ENCODE peak calls at places on chromosomes 5 and 9, in six cellular contexts. One of them, this sample, is unnamed. For H3K4me1, the result is how much of the 10 kb centered on the place peaks cover.

GRCh38 chr9:90974007-90974406 is 172.4 kb downstream of the SYK start:
- DNase-seq in MM.1S: peak
- DNase-seq in IMR-90: peak
- DNase-seq in PC-9: no peak
- DNase-seq in HepG2: no peak
- DNase-seq in mammary epithelial cell: peak
- DNase-seq in this sample: no peak

GRCh38 chr5:173734716-173735115 is 118.3 kb upstream of the BOD1 start:
- DNase-seq in PC-9: no peak
- DNase-seq in mammary epithelial cell: no peak
- DNase-seq in IMR-90: no peak
- DNase-seq in MM.1S: no peak
- DNase-seq in HepG2: no peak
- DNase-seq in this sample: no peak

GRCh38 chr5:170917113-170917512 is 55.3 kb downstream of the RANBP17 start:
- DNase-seq in IMR-90: no peak
- DNase-seq in PC-9: no peak
- DNase-seq in HepG2: no peak
- DNase-seq in MM.1S: no peak
- DNase-seq in mammary epithelial cell: no peak
- DNase-seq in this sample: peak

GRCh38 chr9:88645172-88645868 is 110.3 kb downstream of the NXNL2 start:
- DNase-seq in PC-9: no peak
- DNase-seq in HepG2: no peak
- DNase-seq in IMR-90: peak
- DNase-seq in mammary epithelial cell: no peak
- DNase-seq in MM.1S: no peak
- DNase-seq in this sample: no peak

GRCh38 chr5:68290260-68290674 is 74.7 kb downstream of the PIK3R1 start:
- DNase-seq in mammary epithelial cell: no peak
- DNase-seq in PC-9: no peak
- DNase-seq in HepG2: no peak
- DNase-seq in MM.1S: no peak
- DNase-seq in IMR-90: peak
- DNase-seq in this sample: peak

GRCh38 chr5:166127766-166128565 is 2163.5 kb upstream of the WWC1 start:
- DNase-seq in MM.1S: no peak
- DNase-seq in PC-9: no peak
- DNase-seq in IMR-90: no peak
- DNase-seq in HepG2: peak
- DNase-seq in mammary epithelial cell: no peak
- DNase-seq in this sample: no peak

GRCh38 chr5:179387151-179388110 is 42.2 kb upstream of the ADAMTS2 start:
- DNase-seq in mammary epithelial cell: no peak
- DNase-seq in PC-9: no peak
- DNase-seq in HepG2: no peak
- DNase-seq in IMR-90: no peak
- DNase-seq in MM.1S: no peak
- DNase-seq in this sample: no peak

GRCh38 chr5:163889369-163889768 is 383.9 kb downstream of the MAT2B start:
- DNase-seq in mammary epithelial cell: no peak
- DNase-seq in MM.1S: no peak
- DNase-seq in IMR-90: peak
- DNase-seq in HepG2: no peak
- DNase-seq in PC-9: no peak
- DNase-seq in this sample: peak

GRCh38 chr5:100590867-100591266 is 55.7 kb downstream of the FAM174A start:
- DNase-seq in MM.1S: no peak
- DNase-seq in HepG2: no peak
- DNase-seq in mammary epithelial cell: no peak
- DNase-seq in PC-9: no peak
- DNase-seq in IMR-90: no peak
- DNase-seq in this sample: no peak

GRCh38 chr9:114025196-114025753 is 52.8 kb downstream of the AMBP start:
- DNase-seq in PC-9: no peak
- DNase-seq in HepG2: no peak
- DNase-seq in IMR-90: no peak
- DNase-seq in mammary epithelial cell: no peak
- DNase-seq in MM.1S: no peak
- DNase-seq in this sample: no peak

GRCh38 chr5:143525176-143525575 is 121.7 kb upstream of the NR3C1 start:
- DNase-seq in IMR-90: no peak
- DNase-seq in MM.1S: no peak
- DNase-seq in PC-9: no peak
- DNase-seq in HepG2: no peak
- DNase-seq in mammary epithelial cell: no peak
- DNase-seq in this sample: no peak

GRCh38 chr9:137225701-137226331 is 842 bp downstream of the CYSRT1 start:
- DNase-seq in HepG2: no peak
- DNase-seq in MM.1S: no peak
- DNase-seq in mammary epithelial cell: no peak
- DNase-seq in IMR-90: no peak
- DNase-seq in PC-9: no peak
- DNase-seq in this sample: no peak

GRCh38 chr5:153598099-153598498 is 107.6 kb downstream of the GRIA1 start:
- DNase-seq in HepG2: no peak
- DNase-seq in mammary epithelial cell: no peak
- DNase-seq in PC-9: no peak
- DNase-seq in MM.1S: peak
- DNase-seq in IMR-90: no peak
- DNase-seq in this sample: no peak
- H3K4me2 ChIP-seq in HepG2: no peak
- H3K4me2 ChIP-seq in mammary epithelial cell: no peak
- H3K4me2 ChIP-seq in PC-9: no peak
- H3K4me2 ChIP-seq in MM.1S: peak
- H3K4me2 ChIP-seq in IMR-90: no peak
- H3K4me2 ChIP-seq in this sample: no peak

GRCh38 chr9:116020146-116020545 is 133.4 kb upstream of the PAPPA start:
- DNase-seq in mammary epithelial cell: no peak
- DNase-seq in PC-9: no peak
- DNase-seq in IMR-90: no peak
- DNase-seq in MM.1S: no peak
- DNase-seq in HepG2: no peak
- DNase-seq in this sample: no peak
- H2AFZ ChIP-seq in mammary epithelial cell: no peak
- H2AFZ ChIP-seq in PC-9: no peak
- H2AFZ ChIP-seq in IMR-90: no peak
- H2AFZ ChIP-seq in MM.1S: no peak
- H2AFZ ChIP-seq in HepG2: no peak
- H2AFZ ChIP-seq in this sample: no peak

GRCh38 chr5:132414634-132415377 is 45.3 kb downstream of the SLC22A5 start:
- DNase-seq in IMR-90: no peak
- DNase-seq in mammary epithelial cell: peak
- DNase-seq in HepG2: peak
- DNase-seq in MM.1S: peak
- DNase-seq in PC-9: peak
- DNase-seq in this sample: peak
- H3K4me1 ChIP-seq in IMR-90: under half
- H3K4me1 ChIP-seq in mammary epithelial cell: under half
- H3K4me1 ChIP-seq in HepG2: half or more
- H3K4me1 ChIP-seq in MM.1S: under half
- H3K4me1 ChIP-seq in PC-9: half or more
- H3K4me1 ChIP-seq in this sample: under half

GRCh38 chr9:117723986-117724654 is 19.9 kb downstream of the TLR4 start:
- DNase-seq in HepG2: no peak
- DNase-seq in IMR-90: no peak
- DNase-seq in PC-9: no peak
- DNase-seq in MM.1S: no peak
- DNase-seq in mammary epithelial cell: no peak
- DNase-seq in this sample: no peak

GRCh38 chr9:117720987-117721386 is 16.8 kb downstream of the TLR4 start:
- DNase-seq in mammary epithelial cell: no peak
- DNase-seq in MM.1S: no peak
- DNase-seq in PC-9: no peak
- DNase-seq in IMR-90: no peak
- DNase-seq in HepG2: no peak
- DNase-seq in this sample: no peak

GRCh38 chr9:117729375-117729774 is 25.2 kb downstream of the TLR4 start:
- DNase-seq in MM.1S: no peak
- DNase-seq in IMR-90: no peak
- DNase-seq in HepG2: no peak
- DNase-seq in mammary epithelial cell: no peak
- DNase-seq in PC-9: no peak
- DNase-seq in this sample: no peak

GRCh38 chr9:117722108-117722761 is 18.0 kb downstream of the TLR4 start:
- DNase-seq in MM.1S: peak
- DNase-seq in mammary epithelial cell: no peak
- DNase-seq in IMR-90: no peak
- DNase-seq in HepG2: no peak
- DNase-seq in PC-9: no peak
- DNase-seq in this sample: no peak

DNA sequence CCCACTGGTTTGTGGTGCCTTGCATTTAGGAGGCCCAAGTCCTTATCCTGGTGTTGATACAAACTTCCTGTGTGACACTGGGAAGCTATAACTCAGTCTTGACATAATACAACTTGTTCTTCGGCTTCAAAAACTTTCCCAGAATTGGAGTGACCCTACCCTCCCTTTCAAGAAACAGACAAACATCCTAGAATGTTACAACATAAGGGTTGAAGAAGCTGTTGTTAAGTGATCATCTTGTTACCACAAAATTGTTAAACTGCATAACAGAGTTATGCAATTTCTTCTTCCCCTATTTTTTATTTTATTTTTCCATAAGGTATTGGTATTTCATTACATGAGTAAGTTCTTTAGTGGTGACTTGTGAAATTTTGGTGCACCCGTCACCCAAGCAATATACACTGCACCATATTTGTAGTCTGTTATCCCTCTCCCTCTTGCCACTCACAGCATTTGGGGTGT is 21.3 kb downstream of the TLR4 start:
- DNase-seq in HepG2: no peak
- DNase-seq in IMR-90: no peak
- DNase-seq in MM.1S: no peak
- DNase-seq in mammary epithelial cell: no peak
- DNase-seq in PC-9: no peak
- DNase-seq in this sample: peak
- H3K4me2 ChIP-seq in HepG2: no peak
- H3K4me2 ChIP-seq in IMR-90: no peak
- H3K4me2 ChIP-seq in MM.1S: no peak
- H3K4me2 ChIP-seq in mammary epithelial cell: no peak
- H3K4me2 ChIP-seq in PC-9: no peak
- H3K4me2 ChIP-seq in this sample: no peak

DNA sequence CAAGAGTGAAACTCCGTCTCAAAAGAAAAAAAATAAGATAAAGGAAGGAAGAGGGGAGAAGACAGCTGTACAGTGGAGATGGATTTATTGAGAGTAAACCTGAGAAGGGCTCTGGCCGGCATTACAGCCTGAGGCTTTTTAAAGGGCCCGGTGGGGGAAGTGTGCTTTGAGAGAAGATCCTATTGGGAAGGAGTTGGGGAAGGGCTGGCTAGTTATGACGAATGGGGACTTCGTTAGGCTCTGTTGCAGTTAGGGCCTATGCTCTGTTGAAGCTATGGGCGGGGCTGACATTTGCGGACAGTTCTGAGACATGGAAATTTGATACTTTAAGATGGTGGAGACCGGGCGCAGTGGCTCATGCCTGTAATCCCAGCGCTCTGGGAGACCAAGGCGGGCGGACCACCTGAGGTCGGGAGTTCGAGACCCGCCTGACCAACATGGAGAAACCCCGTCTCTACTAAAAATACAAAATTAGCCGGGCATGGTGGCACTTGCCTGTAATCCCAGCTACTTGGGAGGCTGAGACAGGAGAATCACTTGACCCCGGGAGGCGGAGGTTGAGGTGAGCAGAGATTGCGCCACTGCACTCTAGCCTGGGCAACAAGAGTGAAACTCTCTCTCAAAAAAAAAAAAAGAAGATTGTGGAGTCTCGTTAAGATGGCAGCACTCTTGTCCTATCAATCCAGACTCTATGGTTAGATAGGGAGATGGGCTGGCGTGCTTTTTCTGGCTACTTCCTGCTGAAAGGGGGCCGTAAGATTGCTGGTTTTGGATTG is 33.2 kb downstream of the C9orf50 start:
- DNase-seq in HepG2: no peak
- DNase-seq in IMR-90: peak
- DNase-seq in MM.1S: no peak
- DNase-seq in mammary epithelial cell: no peak
- DNase-seq in PC-9: peak
- DNase-seq in this sample: no peak
- H2AFZ ChIP-seq in HepG2: no peak
- H2AFZ ChIP-seq in IMR-90: peak
- H2AFZ ChIP-seq in MM.1S: no peak
- H2AFZ ChIP-seq in mammary epithelial cell: no peak
- H2AFZ ChIP-seq in PC-9: no peak
- H2AFZ ChIP-seq in this sample: no peak